ENCODE peak calls at places on chromosomes 7 and 10, in eight cellular contexts. One of them, this sample, is unnamed.

GRCh38 chr10:111648046-111648445 is 535.5 kb downstream of the GPAM start:
- DNase-seq in ovary: no peak
- DNase-seq in endothelial cell of umbilical vein: no peak
- DNase-seq in Peyer's patch: no peak
- DNase-seq in H54: no peak
- DNase-seq in A549: no peak
- DNase-seq in uterus: no peak
- DNase-seq in IMR-90: no peak
- DNase-seq in this sample: no peak

GRCh38 chr7:105269397-105269796 is 119.3 kb downstream of the SRPK2 start:
- DNase-seq in uterus: no peak
- DNase-seq in A549: no peak
- DNase-seq in endothelial cell of umbilical vein: peak
- DNase-seq in H54: no peak
- DNase-seq in Peyer's patch: no peak
- DNase-seq in ovary: no peak
- DNase-seq in IMR-90: no peak
- DNase-seq in this sample: no peak

GRCh38 chr10:92342801-92343200 is 51.8 kb downstream of the MARCHF5 start:
- DNase-seq in ovary: no peak
- DNase-seq in H54: peak
- DNase-seq in uterus: no peak
- DNase-seq in IMR-90: peak
- DNase-seq in endothelial cell of umbilical vein: no peak
- DNase-seq in A549: no peak
- DNase-seq in Peyer's patch: no peak
- DNase-seq in this sample: no peak

GRCh38 chr7:5439209-5439571 is 15.6 kb upstream of the TNRC18 start:
- DNase-seq in ovary: no peak
- DNase-seq in A549: no peak
- DNase-seq in uterus: no peak
- DNase-seq in Peyer's patch: no peak
- DNase-seq in IMR-90: no peak
- DNase-seq in endothelial cell of umbilical vein: no peak
- DNase-seq in H54: no peak
- DNase-seq in this sample: no peak

GRCh38 chr10:118594392-118595063 is 920 bp downstream of the PRLHR start:
- DNase-seq in Peyer's patch: no peak
- DNase-seq in ovary: peak
- DNase-seq in endothelial cell of umbilical vein: peak
- DNase-seq in H54: no peak
- DNase-seq in A549: peak
- DNase-seq in IMR-90: peak
- DNase-seq in uterus: peak
- DNase-seq in this sample: no peak

GRCh38 chr10:72056113-72056512 is 32.2 kb downstream of the SPOCK2 start:
- DNase-seq in Peyer's patch: no peak
- DNase-seq in ovary: no peak
- DNase-seq in IMR-90: no peak
- DNase-seq in endothelial cell of umbilical vein: no peak
- DNase-seq in A549: no peak
- DNase-seq in H54: no peak
- DNase-seq in uterus: no peak
- DNase-seq in this sample: no peak

GRCh38 chr10:31618541-31619291 is 299.7 kb downstream of the ZEB1 start:
- DNase-seq in A549: no peak
- DNase-seq in IMR-90: peak
- DNase-seq in Peyer's patch: peak
- DNase-seq in uterus: peak
- DNase-seq in endothelial cell of umbilical vein: no peak
- DNase-seq in ovary: peak
- DNase-seq in H54: no peak
- DNase-seq in this sample: peak

GRCh38 chr7:39952791-39953190 is 2.7 kb downstream of the CDK13 start:
- DNase-seq in H54: no peak
- DNase-seq in uterus: no peak
- DNase-seq in ovary: no peak
- DNase-seq in Peyer's patch: no peak
- DNase-seq in A549: no peak
- DNase-seq in endothelial cell of umbilical vein: peak
- DNase-seq in IMR-90: peak
- DNase-seq in this sample: no peak

GRCh38 chr7:3739983-3740382 is 438.9 kb downstream of the SDK1 start:
- DNase-seq in H54: no peak
- DNase-seq in ovary: no peak
- DNase-seq in IMR-90: no peak
- DNase-seq in A549: no peak
- DNase-seq in uterus: no peak
- DNase-seq in Peyer's patch: no peak
- DNase-seq in endothelial cell of umbilical vein: no peak
- DNase-seq in this sample: no peak

GRCh38 chr10:17673517-17674051 is 29.6 kb downstream of the STAM start:
- DNase-seq in ovary: no peak
- DNase-seq in uterus: no peak
- DNase-seq in H54: peak
- DNase-seq in A549: peak
- DNase-seq in endothelial cell of umbilical vein: no peak
- DNase-seq in Peyer's patch: no peak
- DNase-seq in IMR-90: peak
- DNase-seq in this sample: no peak

GRCh38 chr10:104022020-104022419 is 55.1 kb downstream of the SLK start:
- DNase-seq in Peyer's patch: no peak
- DNase-seq in IMR-90: no peak
- DNase-seq in H54: no peak
- DNase-seq in uterus: no peak
- DNase-seq in endothelial cell of umbilical vein: peak
- DNase-seq in ovary: no peak
- DNase-seq in A549: no peak
- DNase-seq in this sample: no peak

GRCh38 chr10:29141761-29142160 is 147.1 kb upstream of the LYZL1 start:
- DNase-seq in Peyer's patch: no peak
- DNase-seq in endothelial cell of umbilical vein: peak
- DNase-seq in IMR-90: no peak
- DNase-seq in A549: peak
- DNase-seq in H54: no peak
- DNase-seq in ovary: no peak
- DNase-seq in uterus: no peak
- DNase-seq in this sample: no peak

GRCh38 chr7:64498270-64498669 is 64.6 kb downstream of the ZNF680 start:
- DNase-seq in ovary: no peak
- DNase-seq in endothelial cell of umbilical vein: no peak
- DNase-seq in A549: no peak
- DNase-seq in uterus: no peak
- DNase-seq in IMR-90: no peak
- DNase-seq in Peyer's patch: no peak
- DNase-seq in H54: no peak
- DNase-seq in this sample: no peak

GRCh38 chr7:139358541-139359365 is 941 bp upstream of the LUC7L2 start:
- DNase-seq in uterus: no peak
- DNase-seq in endothelial cell of umbilical vein: peak
- DNase-seq in Peyer's patch: peak
- DNase-seq in ovary: no peak
- DNase-seq in A549: peak
- DNase-seq in H54: no peak
- DNase-seq in IMR-90: peak
- DNase-seq in this sample: no peak

GRCh38 chr7:132996581-132997242 is 85.2 kb downstream of the CHCHD3 start:
- DNase-seq in uterus: no peak
- DNase-seq in Peyer's patch: no peak
- DNase-seq in IMR-90: peak
- DNase-seq in endothelial cell of umbilical vein: no peak
- DNase-seq in A549: no peak
- DNase-seq in H54: no peak
- DNase-seq in ovary: no peak
- DNase-seq in this sample: no peak

GRCh38 chr10:123645016-123645415 is 21.1 kb upstream of the GPR26 start:
- DNase-seq in H54: no peak
- DNase-seq in IMR-90: no peak
- DNase-seq in uterus: no peak
- DNase-seq in endothelial cell of umbilical vein: no peak
- DNase-seq in Peyer's patch: no peak
- DNase-seq in ovary: no peak
- DNase-seq in A549: no peak
- DNase-seq in this sample: no peak

GRCh38 chr7:131900785-131901287 is 344.4 kb upstream of the PODXL start:
- DNase-seq in endothelial cell of umbilical vein: no peak
- DNase-seq in ovary: no peak
- DNase-seq in uterus: no peak
- DNase-seq in Peyer's patch: no peak
- DNase-seq in A549: no peak
- DNase-seq in H54: no peak
- DNase-seq in IMR-90: no peak
- DNase-seq in this sample: no peak

GRCh38 chr10:75858357-75858756 is 426.9 kb downstream of the LRMDA start:
- DNase-seq in H54: no peak
- DNase-seq in ovary: no peak
- DNase-seq in IMR-90: no peak
- DNase-seq in endothelial cell of umbilical vein: no peak
- DNase-seq in uterus: no peak
- DNase-seq in A549: no peak
- DNase-seq in Peyer's patch: no peak
- DNase-seq in this sample: no peak

GRCh38 chr10:120949511-120950102 is 98.4 kb downstream of the WDR11 start:
- DNase-seq in ovary: peak
- DNase-seq in endothelial cell of umbilical vein: peak
- DNase-seq in A549: no peak
- DNase-seq in H54: no peak
- DNase-seq in Peyer's patch: no peak
- DNase-seq in IMR-90: no peak
- DNase-seq in uterus: no peak
- DNase-seq in this sample: no peak

GRCh38 chr10:110357252-110357780 is 52.6 kb upstream of the SMNDC1 start:
- DNase-seq in ovary: peak
- DNase-seq in A549: peak
- DNase-seq in endothelial cell of umbilical vein: no peak
- DNase-seq in H54: no peak
- DNase-seq in IMR-90: peak
- DNase-seq in uterus: peak
- DNase-seq in Peyer's patch: peak
- DNase-seq in this sample: no peak

GRCh38 chr7:108771853-108772252 is 202.2 kb downstream of the DNAJB9 start:
- DNase-seq in Peyer's patch: no peak
- DNase-seq in H54: no peak
- DNase-seq in endothelial cell of umbilical vein: no peak
- DNase-seq in IMR-90: no peak
- DNase-seq in uterus: no peak
- DNase-seq in A549: no peak
- DNase-seq in ovary: no peak
- DNase-seq in this sample: no peak

GRCh38 chr10:6721480-6721879 is 141.4 kb upstream of the PRKCQ start:
- DNase-seq in uterus: peak
- DNase-seq in ovary: peak
- DNase-seq in Peyer's patch: peak
- DNase-seq in endothelial cell of umbilical vein: peak
- DNase-seq in IMR-90: peak
- DNase-seq in A549: peak
- DNase-seq in H54: peak
- DNase-seq in this sample: peak

DNA sequence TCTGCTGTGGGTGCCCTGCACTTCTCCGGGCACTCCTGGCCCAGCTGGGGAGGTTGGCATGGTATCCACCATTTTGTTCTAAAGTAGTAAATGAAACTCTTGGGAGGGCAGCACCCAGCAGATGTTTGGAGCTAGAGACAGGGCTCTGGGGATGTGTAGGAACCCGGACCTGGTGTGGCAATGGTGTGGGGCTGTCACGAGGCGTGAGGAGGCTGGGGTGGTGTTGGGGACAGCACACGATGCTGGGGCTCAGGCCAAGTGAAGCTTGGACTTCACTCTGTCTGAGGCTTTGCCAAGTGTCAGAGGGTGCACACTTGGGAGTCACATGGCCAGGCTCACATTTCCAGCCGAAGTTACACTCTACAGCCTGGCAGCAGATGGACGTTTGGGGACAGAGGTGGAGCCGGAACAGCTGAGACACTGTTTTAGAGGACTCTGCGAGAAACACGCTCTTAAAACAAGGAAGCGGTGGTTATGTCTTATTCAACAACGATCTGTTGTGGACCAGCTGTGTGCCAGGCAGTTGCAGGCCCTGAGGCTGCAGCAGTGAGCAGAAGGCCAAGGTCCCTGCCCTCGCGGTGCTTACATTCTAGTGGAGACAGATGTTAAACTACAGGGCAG is 118.2 kb downstream of the CUX1 start:
- DNase-seq in Peyer's patch: peak
- DNase-seq in H54: no peak
- DNase-seq in ovary: no peak
- DNase-seq in IMR-90: no peak
- DNase-seq in endothelial cell of umbilical vein: no peak
- DNase-seq in uterus: no peak
- DNase-seq in A549: no peak
- DNase-seq in this sample: peak
- TF ChIP-seq POLR2A in Peyer's patch: no peak
- TF ChIP-seq POLR2A in H54: no peak
- TF ChIP-seq POLR2A in ovary: no peak
- TF ChIP-seq POLR2A in IMR-90: no peak
- TF ChIP-seq POLR2A in endothelial cell of umbilical vein: no peak
- TF ChIP-seq POLR2A in uterus: no peak
- TF ChIP-seq POLR2A in A549: no peak
- TF ChIP-seq POLR2A in this sample: no peak

DNA sequence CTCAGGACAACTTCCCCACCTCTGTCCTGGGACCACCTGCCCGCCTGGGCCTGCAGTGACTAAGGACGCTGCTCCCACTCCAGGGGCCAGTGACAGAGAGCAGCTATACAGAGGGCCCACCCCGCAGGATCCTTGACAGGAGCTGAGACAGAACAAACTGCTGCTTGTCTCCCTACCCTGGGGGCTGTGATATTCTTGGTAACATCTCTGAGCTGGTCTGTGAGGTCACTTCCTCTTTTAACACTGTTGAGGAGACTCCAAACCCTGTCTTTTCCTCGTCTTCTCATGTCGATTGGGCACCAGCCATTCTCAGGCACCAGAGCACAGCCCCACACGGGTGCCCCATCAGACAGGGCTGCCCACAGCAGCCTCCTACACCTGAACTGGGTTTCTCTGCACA is 6.9 kb upstream of the MRPS24 start:
- DNase-seq in Peyer's patch: no peak
- DNase-seq in uterus: no peak
- DNase-seq in A549: no peak
- DNase-seq in H54: no peak
- DNase-seq in IMR-90: no peak
- DNase-seq in endothelial cell of umbilical vein: no peak
- DNase-seq in ovary: no peak
- DNase-seq in this sample: no peak
- TF ChIP-seq POLR2A in Peyer's patch: no peak
- TF ChIP-seq POLR2A in uterus: no peak
- TF ChIP-seq POLR2A in A549: no peak
- TF ChIP-seq POLR2A in H54: no peak
- TF ChIP-seq POLR2A in IMR-90: no peak
- TF ChIP-seq POLR2A in endothelial cell of umbilical vein: no peak
- TF ChIP-seq POLR2A in ovary: no peak
- TF ChIP-seq POLR2A in this sample: no peak

GRCh38 chr7:50792342-50793114 is 9.8 kb upstream of the GRB10 start:
- DNase-seq in ovary: peak
- DNase-seq in uterus: peak
- DNase-seq in H54: peak
- DNase-seq in A549: peak
- DNase-seq in IMR-90: peak
- DNase-seq in Peyer's patch: no peak
- DNase-seq in endothelial cell of umbilical vein: peak
- DNase-seq in this sample: no peak
- TF ChIP-seq POLR2A in ovary: no peak
- TF ChIP-seq POLR2A in uterus: no peak
- TF ChIP-seq POLR2A in H54: no peak
- TF ChIP-seq POLR2A in A549: no peak
- TF ChIP-seq POLR2A in IMR-90: no peak
- TF ChIP-seq POLR2A in Peyer's patch: no peak
- TF ChIP-seq POLR2A in endothelial cell of umbilical vein: no peak
- TF ChIP-seq POLR2A in this sample: no peak

GRCh38 chr7:142838461-142839213 is 16.2 kb upstream of the EPHB6 start:
- DNase-seq in IMR-90: no peak
- DNase-seq in Peyer's patch: no peak
- DNase-seq in H54: no peak
- DNase-seq in A549: no peak
- DNase-seq in uterus: no peak
- DNase-seq in endothelial cell of umbilical vein: no peak
- DNase-seq in ovary: no peak
- DNase-seq in this sample: no peak
- TF ChIP-seq POLR2A in IMR-90: no peak
- TF ChIP-seq POLR2A in Peyer's patch: no peak
- TF ChIP-seq POLR2A in H54: no peak
- TF ChIP-seq POLR2A in A549: no peak
- TF ChIP-seq POLR2A in uterus: no peak
- TF ChIP-seq POLR2A in endothelial cell of umbilical vein: no peak
- TF ChIP-seq POLR2A in ovary: no peak
- TF ChIP-seq POLR2A in this sample: no peak

This sample was measured in sigmoid colon.